ENCODE peak calls at places on chromosomes 6 and 20, in five cellular contexts. W is mammary epithelial cell, R is neural progenitor cell, A is upper lobe of right lung, D is thoracic aorta. E is an unnamed sample. For H3K27me3, the result is how much of the 10 kb centered on the place peaks cover.

GRCh38 chr20:53576586-53577318 is 16.9 kb downstream of the ZNF217 start:
- DNase-seq in W (no peak), R (no peak), A (no peak), D (no peak), E (peak)

GRCh38 chr6:151428336-151428735 is 23.6 kb downstream of the RMND1 start:
- DNase-seq in W (no peak), R (no peak), A (no peak), D (no peak), E (no peak)

GRCh38 chr6:89999154-89999553 is 104.9 kb downstream of the GJA10 start:
- DNase-seq in W (peak), R (no peak), A (no peak), D (no peak), E (no peak)

GRCh38 chr20:19451591-19452295 is 239.3 kb downstream of the SLC24A3 start:
- DNase-seq in W (no peak), R (no peak), A (no peak), D (no peak), E (no peak)

GRCh38 chr6:14450133-14451040 is 332.8 kb downstream of the CD83 start:
- DNase-seq in W (no peak), R (peak), A (no peak), D (no peak), E (no peak)

GRCh38 chr20:36147707-36148106 is 6.8 kb upstream of the EPB41L1 start:
- DNase-seq in W (no peak), R (no peak), A (no peak), D (no peak), E (no peak)

GRCh38 chr6:159038914-159039884 is 5.6 kb downstream of the TAGAP start:
- DNase-seq in W (peak), R (no peak), A (no peak), D (no peak), E (no peak)

GRCh38 chr6:149696904-149697303 is 21.0 kb downstream of the LATS1 start:
- DNase-seq in W (peak), R (no peak), A (no peak), D (no peak), E (no peak)

GRCh38 chr6:32852018-32852843 is 1.3 kb downstream of the TAP1 start:
- DNase-seq in W (no peak), R (no peak), A (no peak), D (no peak), E (no peak)

GRCh38 chr6:105886066-105886811 is 199.9 kb upstream of the PRDM1 start:
- DNase-seq in W (no peak), R (no peak), A (no peak), D (no peak), E (no peak)

GRCh38 chr20:8428988-8429387 is 296.9 kb downstream of the PLCB1 start:
- DNase-seq in W (no peak), R (no peak), A (no peak), D (no peak), E (no peak)

DNA sequence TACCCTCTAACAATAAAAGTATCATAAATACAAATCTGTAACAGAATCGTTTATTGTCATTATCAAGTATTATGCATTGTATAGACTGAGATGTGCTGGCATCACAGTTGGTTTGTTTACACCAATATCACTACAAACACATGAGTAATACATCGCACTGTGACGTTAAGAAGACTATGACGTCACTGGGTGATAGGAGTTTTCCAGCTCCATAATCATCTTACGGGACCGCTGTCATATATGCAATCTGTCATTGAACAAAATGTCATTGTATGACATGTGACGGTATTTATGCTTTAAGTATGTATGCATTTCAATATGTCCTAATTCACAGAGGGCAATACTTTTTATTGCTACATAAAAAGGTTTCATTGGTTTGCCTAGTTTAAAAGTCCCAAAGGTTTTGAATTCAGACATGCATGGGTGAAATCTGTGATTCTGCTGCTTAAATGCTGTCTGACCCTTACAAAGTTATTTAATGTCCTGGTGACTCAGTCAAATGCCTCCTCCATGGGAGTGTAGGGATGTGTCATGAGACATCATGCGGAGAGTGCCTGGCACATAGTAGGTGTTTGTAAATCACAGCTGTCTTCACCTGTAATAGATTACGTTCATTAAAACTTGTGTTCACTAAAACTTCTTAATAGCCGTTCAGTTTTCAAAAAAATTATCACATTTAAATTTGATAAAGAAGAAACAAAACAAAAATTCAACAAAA is 160.7 kb upstream of the PDE10A start:
- DNase-seq in W (no peak), R (no peak), A (no peak), D (no peak), E (no peak)
- H3K27me3 ChIP-seq in W (under half), R (under half), A (under half), D (under half), E (under half)

GRCh38 chr6:131980338-131980790 is 29.2 kb upstream of the CCN2 start:
- DNase-seq in W (no peak), R (no peak), A (no peak), D (no peak), E (no peak)
- H3K27ac ChIP-seq in W (no peak), R (no peak), A (no peak), D (no peak), E (peak)

GRCh38 chr6:41939091-41939847 is 2.3 kb downstream of the CCND3 start:
- DNase-seq in W (no peak), R (peak), A (peak), D (no peak), E (peak)

GRCh38 chr6:41937472-41937871 is 4.1 kb downstream of the CCND3 start:
- DNase-seq in W (no peak), R (no peak), A (no peak), D (no peak), E (no peak)

GRCh38 chr6:41936073-41936837 is 5.4 kb downstream of the CCND3 start:
- DNase-seq in W (peak), R (peak), A (peak), D (peak), E (peak)

GRCh38 chr6:41938590-41938989 is 3.0 kb downstream of the CCND3 start:
- DNase-seq in W (no peak), R (peak), A (no peak), D (no peak), E (no peak)

GRCh38 chr6:41937881-41938574 is 3.6 kb downstream of the CCND3 start:
- DNase-seq in W (no peak), R (no peak), A (no peak), D (no peak), E (no peak)
- TF ChIP-seq CTCF in W (no peak), R (no peak), A (no peak), D (no peak), E (no peak)

GRCh38 chr6:41416165-41416837 is 80.9 kb downstream of the NCR2 start:
- DNase-seq in W (no peak), R (no peak), A (no peak), D (no peak), E (no peak)
- H3K27me3 ChIP-seq in W (under half), R (half or more), A (under half), D (under half), E (under half)

DNA sequence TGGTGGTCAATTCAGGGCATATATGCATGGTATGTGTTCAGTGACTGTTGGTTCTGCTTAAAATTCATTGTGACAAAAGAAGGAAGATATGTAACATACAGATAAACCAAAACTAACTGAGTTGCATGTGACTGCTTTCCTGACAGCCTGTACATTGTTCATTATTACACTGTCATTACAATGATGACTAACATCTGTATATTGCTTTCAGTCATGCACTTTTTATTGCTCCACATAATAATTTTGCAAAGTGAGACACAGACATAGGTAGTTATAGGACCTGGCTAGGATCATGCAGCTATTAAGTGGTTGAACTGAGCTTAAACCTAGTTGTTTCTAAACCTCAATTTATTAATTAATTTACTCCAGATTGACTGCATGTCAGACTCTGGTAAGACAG is 703.2 kb downstream of the HDGFL1 start:
- DNase-seq in W (peak), R (no peak), A (no peak), D (no peak), E (no peak)
- H3K27ac ChIP-seq in W (no peak), R (no peak), A (no peak), D (no peak), E (no peak)

GRCh38 chr20:52217689-52218395 is 26.3 kb upstream of the ZFP64 start:
- DNase-seq in W (no peak), R (peak), A (no peak), D (no peak), E (no peak)

GRCh38 chr20:52224920-52225319 is 33.3 kb upstream of the ZFP64 start:
- DNase-seq in W (no peak), R (no peak), A (no peak), D (no peak), E (no peak)

GRCh38 chr20:52219441-52219840 is 27.9 kb upstream of the ZFP64 start:
- DNase-seq in W (no peak), R (no peak), A (no peak), D (no peak), E (no peak)
- TF ChIP-seq CTCF in W (no peak), R (peak), A (no peak), D (no peak), E (no peak)

DNA sequence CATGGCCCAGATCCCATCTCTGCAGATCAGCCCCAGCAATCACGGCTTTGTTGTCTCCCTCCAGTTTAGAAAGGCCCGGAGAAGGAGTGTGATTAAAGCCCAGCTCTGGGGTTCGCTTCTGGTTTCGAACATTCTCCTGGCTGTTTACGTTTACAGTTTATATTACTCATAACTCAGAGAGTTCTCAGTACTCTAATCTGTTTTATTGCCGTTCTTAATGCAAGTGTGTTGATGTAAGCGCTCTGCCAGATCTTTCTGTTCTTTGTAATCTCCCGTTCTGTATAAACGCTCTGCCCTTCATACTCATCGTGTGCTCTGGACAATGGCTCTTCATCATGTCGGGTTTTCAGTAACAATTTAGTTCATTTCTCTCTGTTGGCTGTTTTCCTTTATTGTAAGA is 118.0 kb upstream of the PRND start:
- DNase-seq in W (no peak), R (no peak), A (no peak), D (no peak), E (no peak)
- H3K27me3 ChIP-seq in W (under half), R (under half), A (under half), D (under half), E (under half)

GRCh38 chr6:30683137-30683979 is 3.1 kb downstream of the PPP1R18 start:
- DNase-seq in W (peak), R (no peak), A (no peak), D (no peak), E (no peak)

GRCh38 chr6:30684386-30685156 is 1.9 kb downstream of the PPP1R18 start:
- DNase-seq in W (peak), R (no peak), A (peak), D (no peak), E (peak)

GRCh38 chr6:30685157-30685976 is 1.1 kb downstream of the PPP1R18 start:
- DNase-seq in W (peak), R (no peak), A (no peak), D (no peak), E (no peak)

GRCh38 chr6:30682181-30683117 is 4.0 kb downstream of the PPP1R18 start:
- DNase-seq in W (peak), R (peak), A (peak), D (peak), E (peak)

DNA sequence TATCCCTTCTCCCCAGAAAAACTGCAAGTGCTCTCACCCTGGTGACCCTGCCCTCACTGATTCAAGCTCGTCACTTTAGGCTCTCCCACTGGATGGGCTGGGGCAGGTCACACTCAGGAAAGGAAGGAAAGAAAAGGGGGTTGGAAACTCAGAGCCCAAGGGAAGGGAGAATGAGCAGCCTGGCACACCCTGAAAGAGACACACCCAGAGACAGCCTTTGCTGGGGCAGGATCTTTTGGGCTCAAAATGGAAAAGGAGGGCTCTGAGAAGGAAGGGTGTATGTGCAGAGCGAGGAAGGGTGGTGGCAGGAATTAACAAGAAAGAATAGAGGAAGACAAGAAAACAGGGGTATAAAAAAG is 2.5 kb downstream of the PPP1R18 start:
- DNase-seq in W (peak), R (no peak), A (no peak), D (no peak), E (no peak)
- H3K27ac ChIP-seq in W (peak), R (no peak), A (peak), D (peak), E (peak)

DNA sequence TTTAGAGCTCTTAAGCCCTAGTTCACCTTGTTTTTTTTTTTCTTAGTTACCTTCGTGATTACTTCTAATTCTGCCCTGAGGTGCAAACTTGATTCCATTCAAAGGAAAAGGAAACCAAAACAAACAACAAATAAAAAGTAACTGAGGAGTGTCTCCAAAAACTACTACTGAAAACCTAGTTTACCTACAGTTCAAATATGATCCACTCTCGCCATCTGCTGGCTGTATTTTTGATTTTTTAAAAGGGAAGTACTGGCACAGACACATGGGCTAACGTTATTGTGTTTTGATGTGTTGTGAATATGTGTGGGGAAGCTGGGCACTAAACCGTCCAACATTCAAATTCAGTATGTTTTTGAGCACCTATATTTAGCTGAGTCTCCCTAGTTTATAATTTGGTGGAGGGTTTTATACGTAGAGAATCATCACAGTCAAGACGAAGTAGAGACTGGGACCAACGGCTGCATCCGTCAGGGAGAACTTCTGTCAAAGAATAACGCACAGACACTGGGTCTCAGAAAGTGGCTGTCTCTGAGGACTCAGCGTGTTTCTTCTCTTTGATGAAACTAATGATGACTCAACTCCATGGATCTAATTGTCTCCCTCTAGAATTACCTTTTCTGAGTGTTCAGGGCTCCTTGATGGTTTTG is 373.5 kb upstream of the BTBD3 start:
- DNase-seq in W (peak), R (peak), A (no peak), D (no peak), E (no peak)
- TF ChIP-seq CTCF in W (peak), R (peak), A (peak), D (peak), E (peak)

E was measured in ascending aorta.